ENCODE peak calls at places on chromosomes 12 and 14, in five cellular contexts. U, C, Z, A and N are unnamed samples.

GRCh38 chr12:75870878-75871277 is 160.7 kb downstream of the PHLDA1 start:
- DNase-seq in U (no peak), C (no peak), Z (no peak), A (no peak), N (no peak)

GRCh38 chr14:94364037-94364436 is 24.4 kb downstream of the SERPINA1 start:
- DNase-seq in U (no peak), C (no peak), Z (no peak), A (no peak), N (no peak)

GRCh38 chr14:52678591-52678990 is 16.8 kb downstream of the ERO1A start:
- DNase-seq in U (no peak), C (peak; percentile 12), Z (no peak), A (no peak), N (no peak)

GRCh38 chr12:99978152-99978551 is 6.6 kb downstream of the ANKS1B start:
- DNase-seq in U (no peak), C (no peak), Z (no peak), A (no peak), N (no peak)

GRCh38 chr12:39846971-39847661 is 227.5 kb upstream of the ABCD2 start:
- DNase-seq in U (peak; percentile 21), C (no peak), Z (no peak), A (no peak), N (no peak)

GRCh38 chr12:105406497-105406896 is 76.0 kb downstream of the C12orf75 start:
- DNase-seq in U (no peak), C (no peak), Z (no peak), A (no peak), N (no peak)

GRCh38 chr12:95151406-95151805 is 65.9 kb downstream of the FGD6 start:
- DNase-seq in U (no peak), C (no peak), Z (no peak), A (no peak), N (no peak)

GRCh38 chr12:90250766-90251165 is 542.1 kb upstream of the ATP2B1 start:
- DNase-seq in U (no peak), C (peak; percentile 7), Z (no peak), A (no peak), N (no peak)

GRCh38 chr14:103862393-103862782 is 15.0 kb upstream of the PPP1R13B start:
- DNase-seq in U (no peak), C (peak; percentile 40), Z (no peak), A (no peak), N (no peak)

GRCh38 chr12:91774471-91774921 is 371.1 kb downstream of the BTG1 start:
- DNase-seq in U (peak; percentile 59), C (peak; percentile 24), Z (no peak), A (no peak), N (no peak)

GRCh38 chr12:122721057-122721545 is 4.5 kb upstream of the HCAR3 start:
- DNase-seq in U (no peak), C (peak; percentile 78), Z (no peak), A (no peak), N (peak; percentile 39)

GRCh38 chr14:25108959-25109358 is 59.0 kb upstream of the STXBP6 start:
- DNase-seq in U (no peak), C (no peak), Z (no peak), A (no peak), N (no peak)

GRCh38 chr12:47079365-47079893 is at the start of gene PCED1B:
- DNase-seq in U (no peak), C (peak; percentile 56), Z (peak; percentile 32), A (no peak), N (peak; percentile 53)

GRCh38 chr12:98243190-98243589 is 272.2 kb upstream of the TMPO start:
- DNase-seq in U (no peak), C (no peak), Z (no peak), A (no peak), N (no peak)

GRCh38 chr14:71651228-71651627 is 281.0 kb upstream of the RGS6 start:
- DNase-seq in U (peak; percentile 55), C (no peak), Z (no peak), A (no peak), N (no peak)

GRCh38 chr12:116592731-116593130 is 33.5 kb downstream of the MAP1LC3B2 start:
- DNase-seq in U (no peak), C (no peak), Z (no peak), A (no peak), N (no peak)

GRCh38 chr14:94775875-94776217 is 5.9 kb upstream of the GSC start:
- DNase-seq in U (no peak), C (no peak), Z (no peak), A (no peak), N (no peak)

GRCh38 chr14:32358781-32359180 is 29.7 kb downstream of the AKAP6 start:
- DNase-seq in U (no peak), C (no peak), Z (no peak), A (no peak), N (no peak)

GRCh38 chr14:67820428-67820881 is 876 bp downstream of the RAD51B start:
- DNase-seq in U (no peak), C (peak; percentile 17), Z (no peak), A (no peak), N (no peak)

GRCh38 chr14:88063807-88064206 is 58.9 kb downstream of the GPR65 start:
- DNase-seq in U (no peak), C (no peak), Z (no peak), A (no peak), N (no peak)

GRCh38 chr12:77932216-77932615 is 101.5 kb downstream of the NAV3 start:
- DNase-seq in U (no peak), C (no peak), Z (no peak), A (no peak), N (no peak)

GRCh38 chr12:116484807-116485206 is 74.4 kb upstream of the MAP1LC3B2 start:
- DNase-seq in U (no peak), C (no peak), Z (no peak), A (no peak), N (no peak)

GRCh38 chr14:103871596-103872480 is 24.5 kb upstream of the PPP1R13B start:
- DNase-seq in U (no peak), C (peak; percentile 78), Z (peak; percentile 91), A (peak; percentile 57), N (peak; percentile 96)

GRCh38 chr14:93879362-93879983 is 47.7 kb upstream of the FAM181A start:
- DNase-seq in U (no peak), C (no peak), Z (no peak), A (no peak), N (no peak)

GRCh38 chr12:25935355-25936144 is 22.9 kb upstream of the RASSF8 start:
- DNase-seq in U (no peak), C (no peak), Z (no peak), A (no peak), N (no peak)

GRCh38 chr14:34937442-34937841 is 45.4 kb upstream of the SRP54 start:
- DNase-seq in U (no peak), C (peak; percentile 18), Z (no peak), A (no peak), N (no peak)

GRCh38 chr12:97275261-97276197 is 187.1 kb upstream of the RMST start:
- DNase-seq in U (no peak), C (no peak), Z (no peak), A (no peak), N (no peak)

GRCh38 chr14:32559595-32559994 is 230.5 kb downstream of the AKAP6 start:
- DNase-seq in U (no peak), C (no peak), Z (no peak), A (no peak), N (no peak)

GRCh38 chr14:51395361-51395849 is 155.4 kb downstream of the TMX1 start:
- DNase-seq in U (peak; percentile 46), C (no peak), Z (no peak), A (no peak), N (no peak)

GRCh38 chr12:111812881-111813741 is 28.9 kb upstream of the MAPKAPK5 start:
- DNase-seq in U (peak; percentile 73), C (peak; percentile 89), Z (peak; percentile 70), A (no peak), N (peak; percentile 83)

GRCh38 chr12:80551897-80552296 is 107.9 kb downstream of the PTPRQ start:
- DNase-seq in U (peak; percentile 89), C (no peak), Z (no peak), A (no peak), N (no peak)

GRCh38 chr12:27864521-27864920 is 84.5 kb upstream of the MANSC4 start:
- DNase-seq in U (no peak), C (no peak), Z (no peak), A (no peak), N (no peak)